ENCODE peak calls at places on chromosomes 11 and 22, in five cellular contexts. S, T, O, H and I are unnamed samples.

GRCh38 chr22:40076702-40077645 is 82.2 kb downstream of the FAM83F start:
- DNase-seq in H (no peak), S (no peak), O (no peak), T (no peak), I (peak)

GRCh38 chr11:130815074-130815802 is 101.0 kb downstream of the SNX19 start:
- DNase-seq in O (no peak), T (no peak), H (no peak), S (no peak), I (no peak)

GRCh38 chr11:35682230-35683195 is 19.9 kb downstream of the TRIM44 start:
- DNase-seq in S (no peak), O (peak), H (no peak), T (no peak), I (peak)

GRCh38 chr11:102487214-102487613 is 34.6 kb upstream of the TMEM123 start:
- DNase-seq in O (no peak), H (no peak), S (no peak), T (no peak), I (no peak)

GRCh38 chr11:94814238-94814976 is 46.3 kb downstream of the AMOTL1 start:
- DNase-seq in T (no peak), H (no peak), S (no peak), O (no peak), I (no peak)

GRCh38 chr11:134818531-134818930 is 406.5 kb upstream of the B3GAT1 start:
- DNase-seq in O (no peak), S (no peak), H (no peak), T (no peak), I (no peak)

GRCh38 chr22:19641254-19641982 is 72.9 kb upstream of the SEPTIN5 start:
- DNase-seq in O (no peak), S (peak), T (no peak), H (no peak), I (peak)

GRCh38 chr11:126965331-126965730 is 35.2 kb downstream of the KIRREL3 start:
- DNase-seq in S (no peak), O (no peak), H (no peak), T (no peak), I (no peak)

GRCh38 chr11:113817162-113817561 is 37.6 kb downstream of the CLDN25 start:
- DNase-seq in T (no peak), H (no peak), S (no peak), O (no peak), I (peak)

GRCh38 chr22:49948958-49949913 is 11.3 kb upstream of the PIM3 start:
- DNase-seq in O (no peak), T (no peak), H (no peak), S (no peak), I (no peak)

GRCh38 chr11:8732748-8733241 is 50.2 kb downstream of the RPL27A start:
- DNase-seq in H (no peak), S (no peak), O (peak), T (no peak), I (peak)

GRCh38 chr11:133921026-133921425 is 35.7 kb downstream of the IGSF9B start:
- DNase-seq in H (no peak), S (no peak), T (no peak), O (no peak), I (no peak)

GRCh38 chr11:103608566-103608965 is 427.9 kb upstream of the DDI1 start:
- DNase-seq in H (no peak), O (peak), S (no peak), T (no peak), I (peak)

GRCh38 chr11:61613051-61613450 is 32.2 kb upstream of the SYT7 start:
- DNase-seq in O (no peak), H (no peak), T (no peak), S (no peak), I (no peak)

GRCh38 chr11:61609000-61609969 is 28.4 kb upstream of the SYT7 start:
- DNase-seq in H (no peak), O (no peak), S (no peak), T (no peak), I (no peak)

GRCh38 chr11:61609970-61610347 is 29.1 kb upstream of the SYT7 start:
- DNase-seq in T (no peak), O (no peak), S (no peak), H (no peak), I (no peak)

GRCh38 chr11:61611309-61611708 is 30.4 kb upstream of the SYT7 start:
- DNase-seq in H (no peak), S (no peak), O (no peak), T (no peak), I (no peak)

GRCh38 chr11:61610905-61611304 is 30.0 kb upstream of the SYT7 start:
- DNase-seq in H (no peak), S (no peak), O (no peak), T (no peak), I (no peak)
- TF ChIP-seq CTCF in H (no peak), S (no peak), O (no peak), T (no peak), I (no peak)

GRCh38 chr22:30204742-30205111 is 41.8 kb downstream of the LIF start:
- DNase-seq in O (peak), S (no peak), T (no peak), H (peak), I (peak)

GRCh38 chr22:30206964-30207363 is 39.6 kb downstream of the LIF start:
- DNase-seq in T (no peak), H (peak), O (peak), S (no peak), I (peak)

GRCh38 chr22:30202531-30203006 is 44.0 kb downstream of the LIF start:
- DNase-seq in H (no peak), S (no peak), O (peak), T (no peak), I (no peak)

GRCh38 chr22:30204015-30204741 is 42.4 kb downstream of the LIF start:
- DNase-seq in O (no peak), S (no peak), H (no peak), T (no peak), I (no peak)

DNA sequence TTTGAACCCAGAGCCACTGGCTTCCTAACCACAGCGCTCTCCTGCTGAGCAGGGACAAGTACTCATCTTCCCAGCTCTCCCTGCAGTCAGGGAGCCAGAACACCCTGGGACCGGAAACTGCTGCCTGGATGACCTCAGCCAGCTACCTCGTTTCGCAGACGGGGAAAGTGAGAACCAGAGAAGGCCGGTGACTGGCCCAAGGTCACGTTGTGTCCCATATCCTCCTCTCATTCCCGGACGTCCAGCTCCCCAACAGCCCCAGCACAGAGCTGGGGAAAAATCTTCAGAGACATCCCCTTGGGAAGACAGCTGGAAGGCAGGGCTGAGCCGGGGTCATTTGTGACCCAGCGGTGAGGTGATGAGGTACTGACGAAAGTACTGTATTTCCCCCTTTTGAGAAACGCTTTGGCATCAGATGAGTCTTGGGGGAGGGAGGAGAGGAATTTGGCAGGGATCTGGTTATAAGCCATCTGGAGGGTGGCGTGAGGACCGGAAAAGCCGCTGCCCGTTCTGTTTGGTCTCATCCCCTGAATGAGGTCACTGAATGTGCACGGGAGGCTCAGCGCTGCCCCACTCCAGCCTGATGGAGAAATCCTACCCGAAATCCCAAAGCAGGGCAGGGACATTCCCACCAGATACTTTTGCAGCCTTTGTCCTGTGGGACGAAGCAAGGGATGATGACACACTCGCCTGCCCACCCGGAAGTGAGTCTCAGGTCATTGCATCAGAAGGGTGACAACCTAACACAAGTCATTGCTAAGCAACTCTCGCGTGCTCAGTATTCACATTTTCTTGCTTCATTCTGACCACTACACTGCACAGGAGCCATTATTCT is 41.1 kb downstream of the LIF start:
- DNase-seq in T (no peak), H (peak), S (no peak), O (peak), I (peak)
- H3K4me3 ChIP-seq in T (no peak), H (peak), S (no peak), O (no peak), I (no peak)

GRCh38 chr22:22203048-22203971 is 41.3 kb upstream of the VPREB1 start:
- DNase-seq in T (no peak), H (no peak), S (peak), O (no peak), I (no peak)

GRCh38 chr22:22199634-22200033 is 45.0 kb upstream of the VPREB1 start:
- DNase-seq in S (no peak), O (no peak), T (no peak), H (no peak), I (no peak)

GRCh38 chr22:22200569-22201184 is 43.9 kb upstream of the VPREB1 start:
- DNase-seq in S (no peak), T (no peak), O (no peak), H (no peak), I (no peak)

GRCh38 chr22:22201925-22202343 is 42.7 kb upstream of the VPREB1 start:
- DNase-seq in O (no peak), S (no peak), T (no peak), H (no peak), I (no peak)

DNA sequence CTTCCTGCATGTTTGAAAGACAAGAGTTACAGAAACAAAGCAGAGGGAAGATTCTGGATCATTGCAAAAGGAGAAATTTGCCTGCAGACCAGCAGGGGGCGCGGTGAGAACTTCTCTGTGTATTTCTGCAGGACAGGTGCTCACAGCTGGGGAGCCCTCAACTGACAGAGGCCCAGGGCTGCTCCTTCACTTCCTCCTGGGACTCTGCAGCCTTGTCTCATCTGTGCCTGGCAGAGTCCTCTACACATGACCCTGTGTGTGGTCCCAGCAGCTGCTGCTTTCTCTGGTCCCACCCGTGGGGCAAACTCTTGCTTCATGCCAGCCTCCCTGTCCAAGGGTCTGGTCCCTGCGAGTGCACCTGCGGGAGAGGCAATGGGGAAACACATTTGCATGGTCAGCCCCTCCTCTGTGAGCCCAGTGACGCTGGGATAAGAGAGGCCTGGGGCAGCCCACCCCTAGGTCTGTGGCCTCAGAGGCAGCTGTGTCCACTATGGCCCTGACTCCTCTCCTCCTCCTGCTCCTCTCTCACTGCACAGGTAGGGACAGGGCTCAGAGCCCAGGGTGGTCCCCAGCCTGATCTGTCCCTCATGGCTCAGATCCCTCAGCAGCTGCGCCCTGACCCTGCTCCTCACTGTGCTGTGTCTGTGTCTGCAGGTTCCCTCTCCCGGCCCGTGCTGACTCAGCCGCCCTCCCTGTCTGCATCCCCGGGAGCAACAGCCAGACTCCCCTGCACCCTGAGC is 43.2 kb upstream of the VPREB1 start:
- DNase-seq in S (peak), H (no peak), T (no peak), O (peak), I (peak)
- TF ChIP-seq CTCF in S (peak), H (peak), T (no peak), O (peak), I (peak)

DNA sequence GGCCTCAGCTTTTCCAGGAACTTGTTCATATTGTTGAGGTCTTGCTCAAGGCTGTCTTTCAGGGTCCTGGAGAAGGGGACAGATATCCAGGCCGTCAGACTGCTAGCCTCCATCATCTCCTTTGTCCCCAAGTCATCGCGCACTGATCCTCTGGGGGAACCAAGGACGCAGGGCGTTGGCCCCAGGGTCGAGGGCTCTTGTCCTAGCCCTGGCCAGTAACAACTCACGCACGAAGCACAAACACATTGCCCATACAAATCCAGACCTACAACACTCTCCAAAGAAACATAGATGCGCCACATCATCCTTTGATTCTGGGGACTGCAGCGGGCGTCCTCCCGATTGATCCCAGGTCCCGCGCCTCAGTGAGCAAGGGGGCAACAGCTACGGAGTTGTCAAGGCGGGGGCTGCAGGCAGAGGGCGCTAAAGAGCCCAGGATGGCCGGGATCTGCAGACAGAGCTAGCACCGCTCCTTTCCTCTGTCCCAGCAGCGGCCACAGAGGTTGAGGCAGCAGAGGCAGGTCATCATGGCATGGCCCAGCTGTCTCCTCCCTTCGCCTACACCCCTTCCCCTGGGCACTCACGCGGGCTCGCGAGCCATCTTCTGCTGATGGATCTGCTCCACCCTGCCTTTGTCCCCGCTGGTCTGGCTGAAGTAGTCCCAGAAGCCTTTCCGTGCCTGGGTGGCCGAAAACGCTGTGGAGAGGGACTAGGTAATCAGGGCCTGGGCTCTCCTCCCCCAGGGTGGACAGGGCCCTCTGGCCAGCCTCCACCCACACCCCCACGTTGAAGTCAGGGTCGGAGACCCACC is 472 bp downstream of the APOA5 start:
- DNase-seq in O (peak), T (no peak), S (peak), H (peak), I (peak)
- H3K4me3 ChIP-seq in O (no peak), T (peak), S (no peak), H (no peak), I (peak)